ENCODE peak calls at places on chromosomes 7 and 10, in six cellular contexts. P, G, Y, T, C and Z are unnamed samples.

GRCh38 chr7:113636727-113637421 is 281.9 kb downstream of the PPP1R3A start:
- DNase-seq in C (no peak), P (no peak), T (no peak), G (no peak), Y (no peak), Z (peak)

GRCh38 chr10:119215371-119215770 is 8.0 kb downstream of the GRK5 start:
- DNase-seq in P (no peak), G (no peak), Y (no peak), C (no peak), T (no peak), Z (no peak)

GRCh38 chr10:110354322-110354766 is 49.6 kb upstream of the SMNDC1 start:
- DNase-seq in Y (peak), P (peak), C (peak), T (peak), G (peak), Z (peak)

GRCh38 chr7:132371948-132372347 is 204.3 kb downstream of the PLXNA4 start:
- DNase-seq in C (no peak), Y (no peak), T (no peak), G (no peak), P (no peak), Z (no peak)

GRCh38 chr7:151876112-151876898 is 610 bp downstream of the PRKAG2 start:
- DNase-seq in C (no peak), T (no peak), G (peak), Y (peak), P (peak), Z (peak)

GRCh38 chr10:73969224-73969811 is 28.6 kb upstream of the VCL start:
- DNase-seq in G (no peak), Y (no peak), C (no peak), T (no peak), P (no peak), Z (no peak)

GRCh38 chr7:76244781-76245391 is 43.2 kb downstream of the SRRM3 start:
- DNase-seq in P (no peak), T (no peak), Y (peak), C (no peak), G (no peak), Z (no peak)

GRCh38 chr10:9707205-9707604 is 1310.5 kb upstream of the CELF2 start:
- DNase-seq in T (no peak), P (no peak), Y (no peak), C (no peak), G (no peak), Z (no peak)

GRCh38 chr7:64999165-65000004 is 7.1 kb downstream of the ERV3-1 start:
- DNase-seq in Y (no peak), P (no peak), G (no peak), C (no peak), T (no peak), Z (peak)

GRCh38 chr7:36862685-36863375 is 138.5 kb upstream of the AOAH start:
- DNase-seq in Y (peak), T (no peak), G (no peak), C (no peak), P (no peak), Z (no peak)